ENCODE peak calls at places on chromosomes 11 and 22, in nine cellular contexts. One of them, this sample, is unnamed.

GRCh38 chr22:30701872-30702271 is 7.2 kb downstream of the OSBP2 start:
- DNase-seq in neural crest cell: no peak
- DNase-seq in Kasumi-1: no peak
- DNase-seq in activated T-cell treated with anti-CD3 and anti-CD28 coated beads, Interleukin-2, amount 50 U/mL, for 1 hour: no peak
- DNase-seq in activated CD4-positive, CD25-positive, alpha-beta regulatory T cell: no peak
- DNase-seq in left cardiac atrium: no peak
- DNase-seq in amniotic stem cell: no peak
- DNase-seq in GM04504: no peak
- DNase-seq in SW480: peak
- DNase-seq in this sample: peak

GRCh38 chr11:79078999-79079398 is 361.8 kb downstream of the TENM4 start:
- DNase-seq in neural crest cell: no peak
- DNase-seq in Kasumi-1: no peak
- DNase-seq in GM04504: no peak
- DNase-seq in SW480: no peak
- DNase-seq in activated T-cell treated with anti-CD3 and anti-CD28 coated beads, Interleukin-2, amount 50 U/mL, for 1 hour: no peak
- DNase-seq in amniotic stem cell: no peak
- DNase-seq in left cardiac atrium: peak
- DNase-seq in activated CD4-positive, CD25-positive, alpha-beta regulatory T cell: no peak
- DNase-seq in this sample: no peak

GRCh38 chr11:76656087-76656531 is 14.4 kb downstream of the LRRC32 start:
- DNase-seq in neural crest cell: no peak
- DNase-seq in SW480: no peak
- DNase-seq in Kasumi-1: no peak
- DNase-seq in amniotic stem cell: no peak
- DNase-seq in GM04504: no peak
- DNase-seq in activated CD4-positive, CD25-positive, alpha-beta regulatory T cell: no peak
- DNase-seq in left cardiac atrium: no peak
- DNase-seq in activated T-cell treated with anti-CD3 and anti-CD28 coated beads, Interleukin-2, amount 50 U/mL, for 1 hour: no peak
- DNase-seq in this sample: no peak

GRCh38 chr22:42443240-42444059 is 11.2 kb upstream of the NFAM1 start:
- DNase-seq in SW480: no peak
- DNase-seq in amniotic stem cell: no peak
- DNase-seq in neural crest cell: no peak
- DNase-seq in GM04504: no peak
- DNase-seq in Kasumi-1: no peak
- DNase-seq in left cardiac atrium: no peak
- DNase-seq in activated T-cell treated with anti-CD3 and anti-CD28 coated beads, Interleukin-2, amount 50 U/mL, for 1 hour: no peak
- DNase-seq in activated CD4-positive, CD25-positive, alpha-beta regulatory T cell: no peak
- DNase-seq in this sample: no peak

GRCh38 chr11:46003647-46004046 is 81.2 kb downstream of the LARGE2 start:
- DNase-seq in activated CD4-positive, CD25-positive, alpha-beta regulatory T cell: no peak
- DNase-seq in left cardiac atrium: no peak
- DNase-seq in neural crest cell: no peak
- DNase-seq in activated T-cell treated with anti-CD3 and anti-CD28 coated beads, Interleukin-2, amount 50 U/mL, for 1 hour: no peak
- DNase-seq in GM04504: no peak
- DNase-seq in Kasumi-1: peak
- DNase-seq in SW480: no peak
- DNase-seq in amniotic stem cell: no peak
- DNase-seq in this sample: no peak

GRCh38 chr22:23058063-23058462 is 12.3 kb upstream of the GNAZ start:
- DNase-seq in amniotic stem cell: no peak
- DNase-seq in activated T-cell treated with anti-CD3 and anti-CD28 coated beads, Interleukin-2, amount 50 U/mL, for 1 hour: no peak
- DNase-seq in SW480: no peak
- DNase-seq in Kasumi-1: no peak
- DNase-seq in GM04504: no peak
- DNase-seq in activated CD4-positive, CD25-positive, alpha-beta regulatory T cell: no peak
- DNase-seq in neural crest cell: no peak
- DNase-seq in left cardiac atrium: no peak
- DNase-seq in this sample: no peak

GRCh38 chr11:103825469-103825868 is 211.0 kb upstream of the DDI1 start:
- DNase-seq in amniotic stem cell: no peak
- DNase-seq in neural crest cell: no peak
- DNase-seq in left cardiac atrium: no peak
- DNase-seq in Kasumi-1: no peak
- DNase-seq in activated CD4-positive, CD25-positive, alpha-beta regulatory T cell: no peak
- DNase-seq in SW480: no peak
- DNase-seq in GM04504: no peak
- DNase-seq in activated T-cell treated with anti-CD3 and anti-CD28 coated beads, Interleukin-2, amount 50 U/mL, for 1 hour: no peak
- DNase-seq in this sample: no peak

GRCh38 chr11:97514446-97514845 is 1124.6 kb downstream of the JRKL start:
- DNase-seq in amniotic stem cell: no peak
- DNase-seq in SW480: no peak
- DNase-seq in GM04504: no peak
- DNase-seq in activated CD4-positive, CD25-positive, alpha-beta regulatory T cell: no peak
- DNase-seq in left cardiac atrium: no peak
- DNase-seq in neural crest cell: no peak
- DNase-seq in Kasumi-1: no peak
- DNase-seq in activated T-cell treated with anti-CD3 and anti-CD28 coated beads, Interleukin-2, amount 50 U/mL, for 1 hour: no peak
- DNase-seq in this sample: no peak

GRCh38 chr11:45470151-45471001 is 184.2 kb upstream of the SYT13 start:
- DNase-seq in amniotic stem cell: no peak
- DNase-seq in activated CD4-positive, CD25-positive, alpha-beta regulatory T cell: no peak
- DNase-seq in neural crest cell: no peak
- DNase-seq in Kasumi-1: no peak
- DNase-seq in left cardiac atrium: peak
- DNase-seq in GM04504: no peak
- DNase-seq in SW480: no peak
- DNase-seq in activated T-cell treated with anti-CD3 and anti-CD28 coated beads, Interleukin-2, amount 50 U/mL, for 1 hour: no peak
- DNase-seq in this sample: peak

GRCh38 chr11:118152552-118153471 is at the start of gene SCN4B:
- DNase-seq in activated CD4-positive, CD25-positive, alpha-beta regulatory T cell: no peak
- DNase-seq in amniotic stem cell: no peak
- DNase-seq in SW480: peak
- DNase-seq in Kasumi-1: peak
- DNase-seq in GM04504: no peak
- DNase-seq in neural crest cell: peak
- DNase-seq in left cardiac atrium: peak
- DNase-seq in activated T-cell treated with anti-CD3 and anti-CD28 coated beads, Interleukin-2, amount 50 U/mL, for 1 hour: peak
- DNase-seq in this sample: peak

GRCh38 chr22:19143967-19144400 is 467 bp downstream of the ESS2 start:
- DNase-seq in SW480: no peak
- DNase-seq in neural crest cell: no peak
- DNase-seq in activated CD4-positive, CD25-positive, alpha-beta regulatory T cell: no peak
- DNase-seq in amniotic stem cell: no peak
- DNase-seq in activated T-cell treated with anti-CD3 and anti-CD28 coated beads, Interleukin-2, amount 50 U/mL, for 1 hour: peak
- DNase-seq in Kasumi-1: peak
- DNase-seq in GM04504: no peak
- DNase-seq in left cardiac atrium: no peak
- DNase-seq in this sample: no peak

GRCh38 chr22:37062366-37062655 is 10.8 kb downstream of the KCTD17 start:
- DNase-seq in activated CD4-positive, CD25-positive, alpha-beta regulatory T cell: no peak
- DNase-seq in left cardiac atrium: no peak
- DNase-seq in amniotic stem cell: no peak
- DNase-seq in Kasumi-1: no peak
- DNase-seq in activated T-cell treated with anti-CD3 and anti-CD28 coated beads, Interleukin-2, amount 50 U/mL, for 1 hour: no peak
- DNase-seq in SW480: no peak
- DNase-seq in neural crest cell: no peak
- DNase-seq in GM04504: no peak
- DNase-seq in this sample: no peak